ENCODE peak calls at places on chromosomes 12 and 14, in five cellular contexts. J is fibroblast of lung, H is Right ventricle myocardium inferior, L is nucleus accumbens, F is NCI-H2029. S is an unnamed sample.

GRCh38 chr12:3646561-3647241 is 106.2 kb downstream of the CRACR2A start:
- DNase-seq in J (no peak), H (no peak), L (no peak), F (no peak), S (peak)

GRCh38 chr14:73269729-73270651 is 32.7 kb downstream of the PAPLN start:
- DNase-seq in J (peak), H (peak), L (no peak), F (no peak), S (peak)

GRCh38 chr12:75489613-75490210 is 9.2 kb downstream of the GLIPR1 start:
- DNase-seq in J (peak), H (no peak), L (no peak), F (no peak), S (peak)

GRCh38 chr14:102929349-102930137 is 7.1 kb downstream of the AMN start:
- DNase-seq in J (no peak), H (no peak), L (no peak), F (no peak), S (no peak)

GRCh38 chr12:131024026-131024425 is 70.3 kb downstream of the ADGRD1 start:
- DNase-seq in J (no peak), H (no peak), L (no peak), F (no peak), S (no peak)

GRCh38 chr12:117394491-117394890 is 33.1 kb upstream of the NOS1 start:
- DNase-seq in J (no peak), H (no peak), L (no peak), F (no peak), S (no peak)

GRCh38 chr12:2169964-2170363 is 117.2 kb downstream of the CACNA1C start:
- DNase-seq in J (peak), H (no peak), L (no peak), F (no peak), S (no peak)

GRCh38 chr12:86669010-86669409 is 412.8 kb upstream of the MGAT4C start:
- DNase-seq in J (no peak), H (no peak), L (no peak), F (no peak), S (no peak)

GRCh38 chr12:54997914-54998507 is 13.4 kb upstream of the TESPA1 start:
- DNase-seq in J (no peak), H (no peak), L (no peak), F (no peak), S (no peak)

GRCh38 chr14:63632932-63633514 is 8.6 kb downstream of the WDR89 start:
- DNase-seq in J (peak), H (no peak), L (no peak), F (no peak), S (peak)

GRCh38 chr14:100577321-100577985 is 9.8 kb downstream of the BEGAIN start:
- DNase-seq in J (no peak), H (peak), L (no peak), F (no peak), S (no peak)

GRCh38 chr14:22572562-22573058 is 16.4 kb downstream of the DAD1 start:
- DNase-seq in J (no peak), H (no peak), L (no peak), F (no peak), S (peak)

GRCh38 chr12:92988622-92989130 is 59.6 kb upstream of the EEA1 start:
- DNase-seq in J (no peak), H (no peak), L (no peak), F (no peak), S (no peak)

GRCh38 chr12:113471619-113472171 is at the start of gene LHX5:
- DNase-seq in J (no peak), H (no peak), L (no peak), F (no peak), S (no peak)

GRCh38 chr12:4607056-4607455 is 41.8 kb downstream of the AKAP3 start:
- DNase-seq in J (no peak), H (no peak), L (no peak), F (no peak), S (no peak)

GRCh38 chr12:98060421-98060820 is 455.0 kb upstream of the TMPO start:
- DNase-seq in J (no peak), H (no peak), L (no peak), F (no peak), S (no peak)

GRCh38 chr14:51458563-51458955 is 193.2 kb upstream of the FRMD6 start:
- DNase-seq in J (peak), H (no peak), L (no peak), F (no peak), S (peak)

GRCh38 chr14:74754157-74754556 is 9.0 kb upstream of the YLPM1 start:
- DNase-seq in J (no peak), H (no peak), L (no peak), F (no peak), S (no peak)

GRCh38 chr12:21478756-21479455 is 22.5 kb downstream of the RECQL start:
- DNase-seq in J (no peak), H (no peak), L (no peak), F (no peak), S (no peak)

GRCh38 chr12:50924439-50925341 is 27.7 kb upstream of the HIGD1C start:
- DNase-seq in J (peak), H (peak), L (peak), F (peak), S (peak)

GRCh38 chr14:24297190-24297964 is 2.2 kb downstream of the DHRS1 start:
- DNase-seq in J (no peak), H (no peak), L (no peak), F (no peak), S (peak)

GRCh38 chr14:92625213-92625612 is 111.6 kb downstream of the RIN3 start:
- DNase-seq in J (peak), H (no peak), L (no peak), F (no peak), S (no peak)